ENCODE peak calls at places on chromosomes 12 and 14, in five cellular contexts. M is left lung, Y is colonic mucosa, W is dorsolateral prefrontal cortex, H is body of pancreas. B is an unnamed sample.

GRCh38 chr12:109192358-109192757 is 76.0 kb downstream of the ACACB start:
- DNase-seq in M (no peak), Y (no peak), H (no peak), W (no peak), B (no peak)

GRCh38 chr12:104720346-104721064 is 237.6 kb downstream of the SLC41A2 start:
- DNase-seq in M (no peak), Y (peak), W (peak), H (no peak), B (no peak)

GRCh38 chr12:132597333-132598283 is 12.8 kb downstream of the LRCOL1 start:
- DNase-seq in Y (no peak), M (no peak), H (no peak), W (no peak), B (no peak)

GRCh38 chr14:90924618-90925345 is 108.6 kb upstream of the TTC7B start:
- DNase-seq in W (no peak), M (no peak), H (no peak), Y (no peak), B (no peak)

GRCh38 chr14:64196026-64196425 is 98.1 kb downstream of the ESR2 start:
- DNase-seq in W (no peak), H (no peak), Y (no peak), M (no peak), B (no peak)

GRCh38 chr12:96211989-96212388 is 17.8 kb downstream of the ELK3 start:
- DNase-seq in M (no peak), H (no peak), Y (no peak), W (no peak), B (no peak)

GRCh38 chr14:70269582-70269981 is 80.8 kb upstream of the SLC8A3 start:
- DNase-seq in Y (no peak), M (no peak), H (no peak), W (no peak), B (no peak)

GRCh38 chr12:72264548-72265175 is 7.5 kb upstream of the TRHDE start:
- DNase-seq in W (no peak), M (no peak), H (no peak), Y (no peak), B (no peak)

GRCh38 chr12:32533971-32534590 is 134.7 kb downstream of the FGD4 start:
- DNase-seq in H (peak), M (peak), W (no peak), Y (peak), B (peak)

GRCh38 chr14:88384653-88385205 is 728 bp upstream of the SPATA7 start:
- DNase-seq in Y (peak), M (no peak), H (no peak), W (no peak), B (no peak)

GRCh38 chr12:19688489-19688888 is 249.2 kb downstream of the AEBP2 start:
- DNase-seq in H (no peak), M (no peak), W (no peak), Y (no peak), B (no peak)

GRCh38 chr12:104172564-104172935 is 34.5 kb upstream of the NFYB start:
- DNase-seq in Y (no peak), H (no peak), M (no peak), W (no peak), B (no peak)

GRCh38 chr12:99670635-99671034 is 23.1 kb downstream of the GARIN6 start:
- DNase-seq in W (no peak), M (no peak), Y (no peak), H (no peak), B (no peak)

GRCh38 chr12:84599539-84599938 is 313.1 kb downstream of the SLC6A15 start:
- DNase-seq in H (no peak), W (no peak), M (no peak), Y (no peak), B (no peak)

GRCh38 chr12:124125472-124125871 is 152.5 kb downstream of the ZNF664 start:
- DNase-seq in M (no peak), Y (no peak), W (no peak), H (no peak), B (no peak)

GRCh38 chr12:110916295-110916875 is 4.0 kb downstream of the MYL2 start:
- DNase-seq in W (no peak), M (no peak), Y (no peak), H (no peak), B (no peak)

GRCh38 chr12:51383281-51383905 is 7.8 kb downstream of the GALNT6 start:
- DNase-seq in W (no peak), M (no peak), Y (no peak), H (no peak), B (no peak)

GRCh38 chr14:22200977-22201605 is 387.9 kb downstream of the DAD1 start:
- DNase-seq in H (no peak), W (no peak), M (no peak), Y (no peak), B (no peak)

GRCh38 chr14:96752594-96752993 is 44.6 kb upstream of the VRK1 start:
- DNase-seq in W (no peak), H (no peak), Y (no peak), M (no peak), B (no peak)

GRCh38 chr12:107079172-107080011 is 14.0 kb downstream of the CRY1 start:
- DNase-seq in H (no peak), Y (no peak), M (no peak), W (no peak), B (no peak)

GRCh38 chr14:81329640-81330385 is 70.3 kb downstream of the STON2 start:
- DNase-seq in M (no peak), Y (no peak), W (no peak), H (no peak), B (no peak)

GRCh38 chr14:100160534-100160916 is 1.1 kb upstream of the DEGS2 start:
- DNase-seq in H (no peak), W (no peak), M (no peak), Y (no peak), B (no peak)

GRCh38 chr14:100159107-100159864 is at the start of gene DEGS2:
- DNase-seq in H (peak), M (no peak), W (no peak), Y (peak), B (no peak)

GRCh38 chr14:100158566-100159106 is 809 bp downstream of the DEGS2 start:
- DNase-seq in W (no peak), M (no peak), H (no peak), Y (no peak), B (peak)

GRCh38 chr14:100156776-100157175 is 2.7 kb downstream of the DEGS2 start:
- DNase-seq in Y (peak), H (no peak), W (no peak), M (no peak), B (no peak)

GRCh38 chr14:100159865-100160533 is 554 bp upstream of the DEGS2 start:
- DNase-seq in M (no peak), W (no peak), Y (no peak), H (no peak), B (no peak)
- H3K27ac ChIP-seq in M (no peak), W (no peak), Y (no peak), H (no peak), B (no peak)

GRCh38 chr12:8449293-8449944 is 6.3 kb upstream of the CLEC6A start:
- DNase-seq in H (no peak), Y (no peak), W (no peak), M (no peak), B (no peak)
- H3K27ac ChIP-seq in H (peak), Y (no peak), W (no peak), M (no peak), B (no peak)

DNA sequence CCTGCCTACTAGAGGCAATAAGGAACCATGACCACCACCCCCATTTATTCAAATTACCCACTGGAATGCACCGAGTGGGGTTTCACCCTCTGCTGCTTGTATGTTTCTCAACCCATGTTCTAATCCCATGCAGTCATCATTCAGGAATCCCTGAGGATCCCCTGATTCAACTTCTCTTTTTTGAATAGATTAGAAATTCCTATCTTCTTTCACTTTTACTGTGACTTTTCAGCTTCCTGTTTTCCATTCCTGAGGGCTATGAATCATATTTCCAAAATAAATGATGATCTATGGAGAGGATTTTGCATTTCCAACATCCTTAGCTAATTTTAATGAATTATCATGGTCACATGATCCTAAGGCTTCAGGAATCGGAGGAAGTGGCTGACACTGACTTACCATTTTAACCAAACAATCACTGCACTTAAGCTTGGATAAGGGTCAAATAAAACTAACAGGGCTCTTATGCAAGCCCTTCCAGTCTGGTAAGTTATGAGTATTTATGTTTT is 19.4 kb upstream of the P2RX4 start:
- DNase-seq in Y (no peak), H (no peak), M (no peak), W (no peak), B (no peak)
- H3K27ac ChIP-seq in Y (no peak), H (no peak), M (no peak), W (peak), B (no peak)

GRCh38 chr14:68589447-68590232 is 203.2 kb downstream of the ZFP36L1 start:
- DNase-seq in W (no peak), M (no peak), Y (no peak), H (no peak), B (no peak)
- H3K27ac ChIP-seq in W (peak), M (peak), Y (peak), H (no peak), B (no peak)

DNA sequence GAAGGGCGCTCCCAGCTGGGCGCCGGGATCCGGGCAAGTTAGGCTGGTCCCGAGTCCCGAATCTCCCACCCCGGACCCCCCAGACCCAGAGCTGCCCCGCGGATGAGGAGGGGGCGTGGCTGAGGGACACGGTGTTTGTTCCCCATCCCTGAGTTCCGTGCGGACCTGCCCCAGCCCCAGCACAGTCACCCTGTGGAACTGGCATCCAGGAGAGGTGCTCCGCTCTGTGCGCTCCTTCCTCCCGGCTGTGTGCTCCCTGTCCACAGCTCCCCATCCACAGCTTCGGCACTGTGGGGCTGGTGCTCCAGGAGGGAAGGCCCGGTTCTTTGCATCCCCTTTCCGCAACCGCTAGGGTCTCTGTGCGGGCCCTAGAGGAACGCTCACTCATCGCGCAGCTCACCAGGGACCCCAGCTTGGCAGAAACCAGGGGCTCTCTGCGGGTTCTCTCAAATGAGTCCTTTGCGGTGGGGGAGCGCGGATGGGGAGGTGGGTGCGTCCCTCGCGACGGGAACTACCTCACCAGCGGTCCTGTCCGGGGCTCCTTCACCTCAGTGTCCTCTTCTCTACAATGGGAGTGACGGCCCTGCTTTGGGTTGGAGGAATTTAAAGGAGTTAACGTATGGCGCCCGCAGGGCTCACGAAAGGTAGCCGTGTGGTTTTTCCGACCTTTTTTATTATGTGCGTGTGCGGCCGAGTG is 829 bp downstream of the TMEM132C start:
- DNase-seq in W (no peak), M (no peak), H (no peak), Y (no peak), B (no peak)
- H3K27ac ChIP-seq in W (peak), M (no peak), H (no peak), Y (no peak), B (no peak)

DNA sequence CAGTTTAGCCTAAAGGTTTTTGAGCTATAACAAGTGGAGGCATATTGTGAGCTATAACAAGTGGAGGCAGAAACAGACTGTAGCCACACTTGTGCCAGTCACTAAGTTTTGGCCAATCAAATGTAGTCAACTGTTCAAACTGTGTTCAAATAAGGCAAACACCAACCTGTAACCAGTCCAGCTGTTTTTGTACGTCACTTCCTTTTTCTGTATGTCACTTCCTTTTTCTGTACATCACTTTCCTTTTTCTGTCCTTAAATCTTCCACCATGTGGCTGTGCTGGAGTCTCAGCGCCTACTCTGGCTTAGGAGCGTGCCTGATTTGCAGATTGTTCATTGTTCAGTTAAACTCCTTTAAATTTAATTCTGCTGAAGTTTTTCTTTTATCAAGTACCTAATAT is 79.7 kb downstream of the FUT8 start:
- DNase-seq in Y (no peak), W (no peak), M (no peak), H (no peak), B (no peak)
- H3K27ac ChIP-seq in Y (no peak), W (no peak), M (no peak), H (no peak), B (no peak)

GRCh38 chr14:53596845-53597525 is 359.6 kb downstream of the BMP4 start:
- DNase-seq in Y (no peak), W (no peak), H (no peak), M (no peak), B (no peak)

GRCh38 chr14:53601409-53601808 is 355.2 kb downstream of the BMP4 start:
- DNase-seq in H (no peak), M (no peak), W (no peak), Y (no peak), B (no peak)

GRCh38 chr14:53603994-53604393 is 352.6 kb downstream of the BMP4 start:
- DNase-seq in M (no peak), W (no peak), H (no peak), Y (no peak), B (no peak)

GRCh38 chr14:53599221-53599945 is 357.2 kb downstream of the BMP4 start:
- DNase-seq in H (no peak), Y (no peak), W (no peak), M (no peak), B (no peak)
- H3K27ac ChIP-seq in H (no peak), Y (no peak), W (no peak), M (no peak), B (no peak)

GRCh38 chr14:104699426-104699748 is 10.0 kb downstream of the INF2 start:
- DNase-seq in W (no peak), Y (no peak), H (no peak), M (no peak), B (no peak)
- H3K27ac ChIP-seq in W (peak), Y (no peak), H (no peak), M (no peak), B (peak)

GRCh38 chr12:6145584-6145983 is 21.1 kb upstream of the VWF start:
- DNase-seq in Y (no peak), H (no peak), W (no peak), M (no peak), B (no peak)
- H3K27ac ChIP-seq in Y (no peak), H (no peak), W (no peak), M (no peak), B (no peak)

DNA sequence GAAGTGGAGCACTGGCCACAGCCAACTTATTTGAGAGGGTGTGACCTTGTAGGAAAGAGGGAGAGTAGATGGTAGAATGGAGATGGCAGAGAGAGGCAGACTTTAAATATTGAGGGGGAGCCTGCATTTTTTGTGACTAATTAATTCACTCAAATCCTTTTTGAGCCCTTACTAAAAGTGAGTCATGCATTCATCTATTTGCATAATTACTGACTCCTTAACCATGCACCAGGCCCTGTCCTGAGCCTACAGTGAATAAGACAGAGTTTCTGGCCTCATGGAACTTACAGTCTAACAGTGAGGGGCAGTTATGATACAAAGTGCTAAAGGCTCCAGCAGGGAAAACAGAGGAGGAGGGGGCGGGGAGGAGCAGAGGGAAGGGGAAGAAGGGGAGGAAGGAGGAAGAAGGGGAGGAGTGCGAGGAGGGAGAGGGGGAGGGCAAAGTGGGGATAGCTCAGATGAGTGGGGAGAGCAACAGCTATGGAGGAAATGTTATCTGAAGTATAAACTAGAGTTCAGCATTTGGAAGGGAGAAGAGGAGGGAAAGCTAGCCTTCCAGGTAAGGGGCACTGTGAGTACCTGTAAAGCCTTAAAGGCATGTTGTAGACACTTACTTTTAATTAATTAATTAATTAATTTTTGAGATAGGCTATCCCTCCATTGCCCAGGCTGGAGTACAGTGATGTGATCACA is 7.5 kb upstream of the CTDSP2 start:
- DNase-seq in M (no peak), W (no peak), H (no peak), Y (no peak), B (no peak)
- H3K27ac ChIP-seq in M (no peak), W (peak), H (no peak), Y (no peak), B (no peak)

B was measured in substantia nigra.